ENCODE peak calls at places on chromosome 2, in seven cellular contexts. F is spleen, L is body of pancreas, D is lower leg skin, A is cardiac muscle cell, W is stomach, Z is heart left ventricle. Q is an unnamed sample.

GRCh38 chr2:109331864-109332848 is 203.2 kb downstream of the SH3RF3 start:
- DNase-seq in F (peak), A (peak), L (peak), D (peak), Z (peak), W (peak), Q (peak)

GRCh38 chr2:158013791-158014190 is 87.9 kb upstream of the UPP2 start:
- DNase-seq in W (no peak), Z (no peak), A (no peak), L (no peak), D (no peak), F (no peak), Q (no peak)

GRCh38 chr2:52335727-52336126 is 1303.8 kb upstream of the NRXN1 start:
- DNase-seq in W (no peak), A (no peak), F (no peak), Z (no peak), D (no peak), L (no peak), Q (no peak)

GRCh38 chr2:17879137-17879912 is 858 bp downstream of the KCNS3 start:
- DNase-seq in D (peak), F (no peak), W (peak), Z (peak), A (peak), L (peak), Q (peak)

GRCh38 chr2:119234021-119235019 is 10.7 kb downstream of the STEAP3 start:
- DNase-seq in Z (no peak), W (no peak), L (peak), F (no peak), A (peak), D (no peak), Q (peak)

GRCh38 chr2:58063641-58064040 is 17.0 kb downstream of the VRK2 start:
- DNase-seq in Z (no peak), A (peak), F (no peak), D (no peak), W (no peak), L (no peak), Q (peak)

GRCh38 chr2:218671077-218671653 is 637 bp downstream of the RNF25 start:
- DNase-seq in L (no peak), W (no peak), A (peak), F (no peak), Z (no peak), D (no peak), Q (peak)

GRCh38 chr2:161029321-161029720 is 130.9 kb upstream of the TANK start:
- DNase-seq in F (no peak), Z (no peak), W (no peak), A (no peak), D (no peak), L (no peak), Q (no peak)

GRCh38 chr2:142175917-142176316 is 45.1 kb upstream of the LRP1B start:
- DNase-seq in F (no peak), W (no peak), L (no peak), D (no peak), Z (no peak), A (no peak), Q (no peak)

GRCh38 chr2:46825231-46825957 is 90.2 kb downstream of the MCFD2 start:
- DNase-seq in A (no peak), Z (no peak), F (no peak), W (no peak), D (peak), L (no peak), Q (no peak)

GRCh38 chr2:53234548-53234903 is 533.1 kb upstream of the CHAC2 start:
- DNase-seq in W (no peak), D (no peak), A (no peak), F (no peak), L (peak), Z (no peak), Q (no peak)

GRCh38 chr2:186256540-186256939 is 229.5 kb upstream of the ZC3H15 start:
- DNase-seq in Z (no peak), W (no peak), D (no peak), L (no peak), A (peak), F (no peak), Q (peak)

GRCh38 chr2:85659324-85659981 is 8.5 kb downstream of the SFTPB start:
- DNase-seq in F (no peak), Z (no peak), D (no peak), A (no peak), W (no peak), L (no peak), Q (no peak)

GRCh38 chr2:96259497-96259921 is 6.3 kb downstream of the TMEM127 start:
- DNase-seq in A (no peak), F (no peak), Z (peak), W (peak), L (peak), D (no peak), Q (no peak)

GRCh38 chr2:42064417-42064942 is 16.7 kb downstream of the PKDCC start:
- DNase-seq in Z (peak), L (no peak), F (no peak), W (no peak), A (peak), D (no peak), Q (peak)

GRCh38 chr2:203673933-203674332 is 32.5 kb upstream of the CD28 start:
- DNase-seq in D (no peak), Z (no peak), A (peak), W (no peak), L (no peak), F (no peak), Q (peak)

GRCh38 chr2:8525582-8526402 is 156.1 kb upstream of the ID2 start:
- DNase-seq in F (peak), Z (peak), A (peak), D (peak), W (peak), L (peak), Q (peak)

GRCh38 chr2:216606551-216607527 is 26.4 kb upstream of the IGFBP2 start:
- DNase-seq in F (peak), D (no peak), Z (no peak), L (no peak), W (no peak), A (no peak), Q (no peak)

GRCh38 chr2:152405206-152406118 is 70.5 kb downstream of the FMNL2 start:
- DNase-seq in L (peak), A (no peak), Z (no peak), F (no peak), D (no peak), W (no peak), Q (no peak)

GRCh38 chr2:72934683-72935610 is 17.6 kb downstream of the EMX1 start:
- DNase-seq in L (peak), W (peak), F (peak), Z (no peak), A (no peak), D (no peak), Q (no peak)

GRCh38 chr2:196242131-196242620 is 70.8 kb upstream of the STK17B start:
- DNase-seq in W (no peak), L (no peak), A (peak), Z (no peak), F (peak), D (no peak), Q (peak)

GRCh38 chr2:17635007-17635406 is 94.5 kb downstream of the VSNL1 start:
- DNase-seq in F (no peak), W (no peak), L (no peak), A (no peak), D (no peak), Z (peak), Q (no peak)

GRCh38 chr2:12928706-12929291 is 212.1 kb downstream of the TRIB2 start:
- DNase-seq in L (no peak), F (no peak), A (no peak), D (no peak), Z (no peak), W (no peak), Q (peak)

GRCh38 chr2:105179469-105180372 is 61.8 kb upstream of the GPR45 start:
- DNase-seq in A (peak), L (peak), D (no peak), F (no peak), Z (peak), W (peak), Q (peak)

GRCh38 chr2:20588918-20589871 is 61.7 kb downstream of the HS1BP3 start:
- DNase-seq in Z (no peak), W (peak), A (no peak), D (peak), L (peak), F (peak), Q (no peak)

GRCh38 chr2:74915743-74916142 is 42.7 kb upstream of the POLE4 start:
- DNase-seq in W (no peak), L (no peak), A (peak), Z (no peak), D (no peak), F (no peak), Q (peak)

DNA sequence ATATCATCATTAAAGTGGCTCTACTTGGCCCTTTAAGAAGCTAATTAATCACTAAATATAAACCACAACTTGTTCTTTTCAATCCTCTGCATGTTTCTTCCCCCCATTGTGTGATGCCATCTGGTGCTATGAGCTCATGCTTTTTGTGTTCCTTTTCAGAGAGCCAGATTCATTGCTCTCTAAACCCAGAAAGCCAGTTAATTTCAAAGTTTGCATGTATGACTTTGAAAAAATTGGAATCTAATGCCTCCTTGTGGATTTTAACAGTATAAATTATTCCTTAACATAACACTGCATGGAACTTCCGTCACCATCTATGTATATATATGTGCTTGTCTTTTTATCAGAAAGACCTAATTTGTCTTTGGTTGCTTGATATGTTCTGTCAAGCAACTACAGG is 31.1 kb downstream of the TMEM178A start:
- DNase-seq in W (no peak), D (no peak), Z (no peak), L (no peak), A (peak), F (no peak), Q (peak)
- TF ChIP-seq CTCF in W (no peak), D (no peak), Z (peak), L (peak), A (peak), F (peak), Q (peak)

GRCh38 chr2:31238126-31238905 is 4.4 kb downstream of the EHD3 start:
- DNase-seq in Z (peak), F (no peak), D (peak), W (no peak), A (no peak), L (no peak), Q (no peak)

GRCh38 chr2:31238906-31239841 is 5.2 kb downstream of the EHD3 start:
- DNase-seq in D (peak), A (no peak), F (no peak), L (no peak), Z (peak), W (no peak), Q (no peak)

GRCh38 chr2:31241625-31242270 is 7.8 kb downstream of the EHD3 start:
- DNase-seq in W (no peak), Z (peak), L (no peak), D (peak), F (no peak), A (no peak), Q (no peak)

GRCh38 chr2:31240406-31241365 is 6.7 kb downstream of the EHD3 start:
- DNase-seq in F (no peak), D (peak), L (no peak), A (no peak), W (no peak), Z (peak), Q (no peak)

DNA sequence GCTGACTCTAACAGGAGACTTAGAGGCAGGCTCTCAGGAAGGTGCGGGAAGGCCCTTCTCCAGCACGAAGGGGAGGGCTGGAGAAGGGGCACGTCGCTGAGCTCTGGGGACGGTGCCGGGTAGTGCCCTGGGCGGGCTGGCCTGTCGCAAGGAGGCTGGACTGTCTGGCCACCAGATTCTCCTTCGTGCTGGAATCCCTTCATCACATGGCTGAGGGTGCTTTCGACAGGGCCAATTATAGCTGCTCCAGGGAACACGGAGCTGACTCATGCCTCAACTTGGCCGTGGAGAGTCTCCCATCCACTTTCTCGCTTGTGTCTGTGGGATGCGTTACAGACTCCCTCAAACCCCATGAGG is 5.9 kb downstream of the EHD3 start:
- DNase-seq in W (no peak), D (peak), F (no peak), L (no peak), Z (peak), A (peak), Q (peak)
- H3K4me3 ChIP-seq in W (no peak), D (no peak), F (no peak), L (no peak), Z (no peak), A (no peak), Q (no peak)

GRCh38 chr2:26509141-26509540 is 31.2 kb upstream of the OTOF start:
- DNase-seq in W (no peak), L (no peak), A (no peak), D (no peak), Z (no peak), F (peak), Q (no peak)

GRCh38 chr2:26500406-26500805 is 22.5 kb upstream of the OTOF start:
- DNase-seq in D (no peak), F (no peak), L (no peak), A (no peak), Z (no peak), W (no peak), Q (no peak)

GRCh38 chr2:26506279-26506678 is 28.4 kb upstream of the OTOF start:
- DNase-seq in A (no peak), L (no peak), D (no peak), Z (no peak), F (peak), W (no peak), Q (no peak)

GRCh38 chr2:26504002-26504401 is 26.1 kb upstream of the OTOF start:
- DNase-seq in Z (peak), A (no peak), F (peak), D (no peak), L (no peak), W (no peak), Q (no peak)

GRCh38 chr2:26503238-26503880 is 25.4 kb upstream of the OTOF start:
- DNase-seq in F (peak), Z (peak), L (peak), D (peak), W (peak), A (peak), Q (peak)
- TF ChIP-seq CTCF in F (peak), Z (peak), L (peak), D (no peak), W (no peak), A (peak), Q (peak)

GRCh38 chr2:9753276-9753600 is 90.0 kb upstream of the TAF1B start:
- DNase-seq in Z (peak), D (no peak), F (no peak), W (peak), A (peak), L (peak), Q (peak)
- H3K4me3 ChIP-seq in Z (no peak), D (no peak), F (no peak), W (peak), A (no peak), L (no peak), Q (no peak)

GRCh38 chr2:206023183-206023582 is 62.8 kb downstream of the INO80D start:
- DNase-seq in F (no peak), L (no peak), D (no peak), A (peak), Z (no peak), W (no peak), Q (peak)
- TF ChIP-seq CTCF in F (no peak), L (no peak), D (no peak), A (peak), Z (no peak), W (no peak), Q (no peak)

GRCh38 chr2:127381762-127382161 is 6.0 kb downstream of the MAP3K2 start:
- DNase-seq in W (no peak), F (no peak), A (no peak), L (no peak), Z (no peak), D (no peak), Q (no peak)
- H3K4me3 ChIP-seq in W (no peak), F (no peak), A (no peak), L (no peak), Z (no peak), D (no peak), Q (no peak)

GRCh38 chr2:51068237-51068636 is 36.3 kb upstream of the NRXN1 start:
- DNase-seq in Z (no peak), A (no peak), L (no peak), W (no peak), F (no peak), D (no peak), Q (no peak)
- TF ChIP-seq CTCF in Z (no peak), A (no peak), L (no peak), W (no peak), F (no peak), D (no peak), Q (no peak)

Q was measured in cardiac fibroblast.